ENCODE peak calls at places on chromosome 11, in eight cellular contexts. T is AG04450, P is tibial artery, W is H1, R is cardiac muscle cell, Q is body of pancreas, X is HCT116, D is upper lobe of left lung. C is an unnamed sample.

GRCh38 chr11:38173671-38174070 is 1575.6 kb upstream of the RAG2 start:
- DNase-seq in Q (no peak), R (peak), W (no peak), D (no peak), X (no peak), P (no peak), T (no peak), C (no peak)

GRCh38 chr11:16750417-16750816 is 12.0 kb downstream of the C11orf58 start:
- DNase-seq in P (no peak), W (no peak), X (no peak), T (no peak), R (no peak), Q (no peak), D (no peak), C (no peak)

GRCh38 chr11:76459299-76459698 is 14.5 kb downstream of the EMSY start:
- DNase-seq in P (no peak), X (peak), W (no peak), Q (no peak), D (no peak), T (no peak), R (no peak), C (no peak)

GRCh38 chr11:134418119-134418840 is 6.2 kb upstream of the B3GAT1 start:
- DNase-seq in D (no peak), X (no peak), Q (no peak), R (peak), T (no peak), W (no peak), P (no peak), C (no peak)

GRCh38 chr11:118251858-118252652 is at the start of gene MPZL3:
- DNase-seq in R (peak), W (peak), Q (peak), T (no peak), P (peak), X (peak), D (peak), C (peak)

GRCh38 chr11:107898270-107898669 is 30.0 kb upstream of the RAB39A start:
- DNase-seq in X (peak), P (no peak), R (peak), D (no peak), Q (no peak), T (peak), W (no peak), C (no peak)

GRCh38 chr11:62399172-62399867 is 19.5 kb upstream of the SCGB1A1 start:
- DNase-seq in X (no peak), W (no peak), D (peak), Q (no peak), R (peak), P (peak), T (no peak), C (no peak)

GRCh38 chr11:56740886-56741285 is 7.6 kb downstream of the OR9G4 start:
- DNase-seq in D (no peak), T (no peak), Q (no peak), R (no peak), X (no peak), W (no peak), P (no peak), C (no peak)

GRCh38 chr11:9760180-9760550 is 96.3 kb downstream of the SWAP70 start:
- DNase-seq in P (peak), Q (peak), D (peak), X (no peak), W (no peak), T (peak), R (peak), C (no peak)

GRCh38 chr11:120086651-120087050 is 51.3 kb downstream of the TRIM29 start:
- DNase-seq in Q (no peak), T (no peak), D (no peak), R (no peak), W (no peak), P (no peak), X (no peak), C (no peak)

GRCh38 chr11:74678591-74679512 is 52.4 kb downstream of the CHRDL2 start:
- DNase-seq in D (no peak), T (no peak), P (no peak), W (peak), Q (no peak), R (peak), X (no peak), C (peak)

GRCh38 chr11:111193924-111194490 is 51.5 kb upstream of the POU2AF2 start:
- DNase-seq in P (no peak), R (no peak), X (no peak), Q (no peak), D (no peak), T (no peak), W (no peak), C (no peak)

GRCh38 chr11:57312511-57313021 is 12.2 kb downstream of the TNKS1BP1 start:
- DNase-seq in R (no peak), Q (no peak), W (no peak), X (no peak), T (no peak), P (no peak), D (peak), C (no peak)

GRCh38 chr11:40987895-40988435 is 471.5 kb downstream of the LRRC4C start:
- DNase-seq in R (no peak), P (no peak), D (no peak), W (no peak), X (no peak), T (no peak), Q (no peak), C (no peak)

GRCh38 chr11:70108250-70108649 is 30.1 kb downstream of the ANO1 start:
- DNase-seq in T (peak), W (no peak), Q (no peak), R (peak), P (no peak), D (no peak), X (no peak), C (no peak)

GRCh38 chr11:2898366-2899079 is 12.9 kb upstream of the CDKN1C start:
- DNase-seq in D (no peak), T (peak), P (peak), R (peak), X (no peak), W (no peak), Q (no peak), C (no peak)

GRCh38 chr11:68302256-68303054 is 9.9 kb upstream of the LRP5 start:
- DNase-seq in W (no peak), P (no peak), T (no peak), Q (no peak), R (peak), X (peak), D (no peak), C (no peak)

GRCh38 chr11:69636512-69636866 is 4.5 kb upstream of the CCND1 start:
- DNase-seq in D (peak), R (peak), Q (peak), X (peak), P (peak), T (peak), W (peak), C (peak)

GRCh38 chr11:110087820-110088534 is 5.2 kb upstream of the ZC3H12C start:
- DNase-seq in Q (no peak), D (no peak), P (no peak), X (no peak), T (no peak), W (no peak), R (peak), C (no peak)

GRCh38 chr11:17526326-17526725 is 17.9 kb downstream of the USH1C start:
- DNase-seq in R (no peak), Q (no peak), W (no peak), T (no peak), X (no peak), D (peak), P (no peak), C (no peak)

GRCh38 chr11:125423247-125423849 is 72.7 kb downstream of the FEZ1 start:
- DNase-seq in W (no peak), D (no peak), X (peak), R (no peak), Q (no peak), T (no peak), P (no peak), C (no peak)
- TF ChIP-seq CTCF in W (peak), D (no peak), X (peak), R (peak), Q (no peak), T (peak), P (no peak), C (peak)

GRCh38 chr11:104892723-104893511 is 5.3 kb downstream of the CASP12 start:
- DNase-seq in W (no peak), D (no peak), Q (no peak), T (no peak), X (no peak), P (no peak), R (peak), C (no peak)
- TF ChIP-seq CTCF in W (no peak), D (no peak), Q (no peak), T (no peak), X (no peak), P (no peak), R (no peak), C (no peak)

GRCh38 chr11:63915961-63916836 is 765 bp downstream of the RCOR2 start:
- DNase-seq in W (peak), X (no peak), Q (peak), R (peak), P (no peak), T (no peak), D (peak), C (no peak)
- TF ChIP-seq CTCF in W (peak), X (no peak), Q (peak), R (peak), P (peak), T (peak), D (peak), C (peak)

GRCh38 chr11:4203603-4204360 is 109.2 kb downstream of the RRM1 start:
- DNase-seq in T (no peak), X (no peak), R (no peak), W (no peak), D (no peak), P (no peak), Q (no peak), C (no peak)
- TF ChIP-seq CTCF in T (peak), X (no peak), R (no peak), W (peak), D (no peak), P (no peak), Q (no peak), C (no peak)

GRCh38 chr11:114172871-114173444 is 113.4 kb downstream of the ZBTB16 start:
- DNase-seq in X (no peak), T (no peak), Q (no peak), D (no peak), R (no peak), P (no peak), W (no peak), C (no peak)

GRCh38 chr11:114173836-114174235 is 114.3 kb downstream of the ZBTB16 start:
- DNase-seq in P (no peak), D (no peak), Q (no peak), X (no peak), W (no peak), T (no peak), R (no peak), C (no peak)

GRCh38 chr11:114176321-114176720 is 116.8 kb downstream of the ZBTB16 start:
- DNase-seq in X (no peak), T (no peak), D (no peak), Q (peak), W (no peak), R (no peak), P (no peak), C (no peak)

GRCh38 chr11:114175706-114176105 is 116.2 kb downstream of the ZBTB16 start:
- DNase-seq in D (no peak), P (no peak), Q (no peak), W (no peak), X (no peak), T (no peak), R (no peak), C (no peak)

GRCh38 chr11:114174712-114175495 is 115.4 kb downstream of the ZBTB16 start:
- DNase-seq in T (no peak), Q (no peak), W (no peak), X (no peak), P (no peak), D (no peak), R (no peak), C (no peak)
- TF ChIP-seq CTCF in T (no peak), Q (no peak), W (no peak), X (no peak), P (no peak), D (no peak), R (no peak), C (no peak)

GRCh38 chr11:67267188-67268035 is 1.1 kb downstream of the GRK2 start:
- DNase-seq in Q (peak), P (no peak), R (no peak), D (peak), X (no peak), T (no peak), W (no peak), C (no peak)
- TF ChIP-seq CTCF in Q (no peak), P (no peak), R (no peak), D (no peak), X (no peak), T (peak), W (no peak), C (no peak)

GRCh38 chr11:115869780-115870431 is 365.7 kb upstream of the CADM1 start:
- DNase-seq in Q (no peak), T (peak), W (peak), D (no peak), X (no peak), P (no peak), R (peak), C (no peak)
- TF ChIP-seq CTCF in Q (no peak), T (peak), W (peak), D (peak), X (no peak), P (no peak), R (peak), C (peak)

C was measured in type B pancreatic cell.